ENCODE peak calls at places on chromosomes 12 and 14, in four cellular contexts. W is mesendoderm, M is mesenchymal stem cell, Y is IMR-90. K is an unnamed sample.
A peak's percentile ranks its signal among the peaks of the same experiment; 100 is the strongest.

GRCh38 chr12:96425321-96425720 is 25.1 kb upstream of the CDK17 start:
- DNase-seq in W (no peak), M (peak; percentile 85), Y (peak; percentile 97), K (no peak)

GRCh38 chr12:64029013-64029857 is 184.7 kb downstream of the SRGAP1 start:
- DNase-seq in W (peak; percentile 70), M (no peak), Y (peak; percentile 52), K (no peak)

GRCh38 chr14:91170504-91171121 is 56.7 kb downstream of the DGLUCY start:
- DNase-seq in W (no peak), M (no peak), Y (peak; percentile 25), K (no peak)

GRCh38 chr12:14843425-14843887 is at the start of gene ART4:
- DNase-seq in W (peak; percentile 38), M (no peak), Y (no peak), K (no peak)

GRCh38 chr12:7162691-7163114 is 26.8 kb upstream of the PEX5 start:
- DNase-seq in W (peak; percentile 79), M (peak; percentile 8), Y (no peak), K (no peak)

GRCh38 chr14:99137913-99138571 is 134.0 kb downstream of the BCL11B start:
- DNase-seq in W (peak; percentile 66), M (no peak), Y (no peak), K (no peak)

GRCh38 chr12:130529781-130530180 is 186.3 kb downstream of the RIMBP2 start:
- DNase-seq in W (no peak), M (no peak), Y (no peak), K (no peak)

GRCh38 chr12:104526320-104526719 is 69.6 kb downstream of the CHST11 start:
- DNase-seq in W (peak; percentile 92), M (peak; percentile 26), Y (no peak), K (no peak)

GRCh38 chr12:113611652-113612051 is 140.0 kb upstream of the LHX5 start:
- DNase-seq in W (no peak), M (no peak), Y (no peak), K (no peak)

GRCh38 chr12:46627686-46628085 is 198.1 kb downstream of the SLC38A4 start:
- DNase-seq in W (peak; percentile 61), M (no peak), Y (peak; percentile 61), K (no peak)

GRCh38 chr14:24327303-24327702 is 7.6 kb downstream of the ADCY4 start:
- DNase-seq in W (no peak), M (no peak), Y (no peak), K (no peak)
- H4K8ac ChIP-seq in W (no peak overlapping the region), M (no peak overlapping the region), Y (no peak overlapping the region), K (peak overlapping the region; percentile 58)

GRCh38 chr12:58576071-58576470 is 344.2 kb downstream of the LRIG3 start:
- DNase-seq in W (no peak), M (no peak), Y (peak; percentile 7), K (no peak)

GRCh38 chr12:58583956-58584355 is 336.3 kb downstream of the LRIG3 start:
- DNase-seq in W (no peak), M (peak; percentile 32), Y (no peak), K (no peak)

GRCh38 chr12:58576965-58577364 is 343.3 kb downstream of the LRIG3 start:
- DNase-seq in W (no peak), M (no peak), Y (no peak), K (no peak)

GRCh38 chr12:58583541-58583940 is 336.8 kb downstream of the LRIG3 start:
- DNase-seq in W (no peak), M (peak; percentile 57), Y (peak; percentile 19), K (peak; percentile 20)

GRCh38 chr12:58580095-58580494 is 340.2 kb downstream of the LRIG3 start:
- DNase-seq in W (no peak), M (no peak), Y (peak; percentile 25), K (no peak)
- H3K4me2 ChIP-seq in W (no peak overlapping the region), M (no peak overlapping the region), Y (no peak overlapping the region), K (no peak overlapping the region)

GRCh38 chr12:68978678-68979077 is 45.7 kb upstream of the CPM start:
- DNase-seq in W (no peak), M (no peak), Y (no peak), K (no peak)

GRCh38 chr12:68975811-68976210 is 42.8 kb upstream of the CPM start:
- DNase-seq in W (no peak), M (no peak), Y (no peak), K (no peak)

GRCh38 chr12:68977909-68978610 is 45.1 kb upstream of the CPM start:
- DNase-seq in W (no peak), M (no peak), Y (no peak), K (no peak)

GRCh38 chr12:68977335-68977734 is 44.4 kb upstream of the CPM start:
- DNase-seq in W (no peak), M (no peak), Y (no peak), K (no peak)

DNA sequence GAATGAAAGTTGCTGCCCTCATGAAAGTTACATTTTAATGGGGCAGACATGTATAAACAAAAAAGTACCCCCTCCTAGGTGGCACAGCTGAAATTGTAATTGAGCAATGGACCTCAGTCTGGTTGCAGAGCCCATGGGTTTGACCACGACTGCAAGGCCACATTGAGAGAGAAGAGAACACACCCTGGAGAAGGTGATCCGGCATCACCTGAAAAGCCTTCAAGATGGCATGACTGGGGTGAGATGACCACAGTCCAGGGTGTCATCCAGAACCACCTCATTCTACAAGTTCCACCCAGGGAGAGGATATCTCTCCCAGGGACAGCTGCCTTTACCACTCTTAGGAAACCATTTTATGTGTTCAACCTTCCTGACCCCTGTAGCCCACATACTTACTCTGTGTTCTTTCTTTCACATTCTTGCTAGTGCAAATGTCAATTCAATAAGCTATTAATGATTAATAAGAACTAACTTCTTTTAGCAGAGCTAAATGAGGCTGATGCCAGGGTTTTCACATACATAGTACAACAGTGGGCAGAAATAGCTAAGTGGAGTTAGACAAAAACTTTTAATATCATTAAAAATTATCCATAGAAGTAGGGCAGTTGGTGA is 43.4 kb upstream of the CPM start:
- DNase-seq in W (no peak), M (no peak), Y (no peak), K (no peak)
- H3K4ac ChIP-seq in W (no peak overlapping the region), M (no peak overlapping the region), Y (no peak overlapping the region), K (no peak overlapping the region)

GRCh38 chr14:67360469-67361206 is 510 bp downstream of the EIF2S1 start:
- DNase-seq in W (no peak), M (no peak), Y (no peak), K (no peak)

GRCh38 chr14:67359775-67360468 is at the start of the genes ATP6V1D and EIF2S1:
- DNase-seq in W (peak; percentile 100), M (peak; percentile 100), Y (peak; percentile 99), K (peak; percentile 99)

GRCh38 chr14:67358914-67359313 is 690 bp downstream of the ATP6V1D start:
- DNase-seq in W (peak; percentile 62), M (peak; percentile 15), Y (no peak), K (peak; percentile 6)

GRCh38 chr14:67357583-67358354 is 1.8 kb downstream of the ATP6V1D start:
- DNase-seq in W (peak; percentile 18), M (peak; percentile 38), Y (peak; percentile 30), K (no peak)

GRCh38 chr14:67359319-67359774 is 257 bp downstream of the ATP6V1D start:
- DNase-seq in W (peak; percentile 66), M (peak; percentile 76), Y (peak; percentile 63), K (no peak)
- H4K8ac ChIP-seq in W (no peak overlapping the region), M (peak overlapping the region; percentile 72), Y (peak overlapping the region; percentile 83), K (no peak overlapping the region)

GRCh38 chr12:44313188-44313587 is 477.3 kb downstream of the TMEM117 start:
- DNase-seq in W (no peak), M (no peak), Y (no peak), K (no peak)

GRCh38 chr12:44307506-44308168 is 471.8 kb downstream of the TMEM117 start:
- DNase-seq in W (no peak), M (no peak), Y (no peak), K (no peak)
- H3K4me2 ChIP-seq in W (no peak overlapping the region), M (no peak overlapping the region), Y (no peak overlapping the region), K (no peak overlapping the region)

DNA sequence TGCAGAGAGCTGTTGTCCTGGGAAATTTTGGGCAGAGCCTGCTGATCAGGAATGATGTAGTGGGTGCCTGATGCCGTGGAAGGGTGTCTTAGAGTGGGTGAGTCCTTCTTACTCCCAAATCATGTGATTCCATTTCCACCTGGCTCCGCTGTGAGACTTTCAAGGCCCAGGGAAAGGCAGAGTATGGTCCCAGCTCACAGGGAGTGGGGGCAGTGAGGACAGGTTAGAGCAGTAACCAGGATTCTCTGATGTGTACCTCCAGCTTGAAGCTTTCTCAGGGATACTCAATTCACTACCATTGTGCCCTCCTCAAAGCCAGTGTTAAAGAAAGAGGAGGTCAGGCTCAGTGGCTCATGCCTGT is 12.9 kb upstream of the IQSEC3 start:
- DNase-seq in W (no peak), M (no peak), Y (no peak), K (no peak)
- H3K4ac ChIP-seq in W (no peak overlapping the region), M (no peak overlapping the region), Y (no peak overlapping the region), K (no peak overlapping the region)

GRCh38 chr14:34501004-34501580 is 38.4 kb downstream of the EAPP start:
- DNase-seq in W (no peak), M (no peak), Y (no peak), K (no peak)
- H4K8ac ChIP-seq in W (no peak overlapping the region), M (no peak overlapping the region), Y (no peak overlapping the region), K (no peak overlapping the region)

GRCh38 chr14:69579476-69579875 is 4.8 kb upstream of the CCDC177 start:
- DNase-seq in W (no peak), M (no peak), Y (no peak), K (no peak)
- H3K4me2 ChIP-seq in W (no peak overlapping the region), M (peak overlapping the region; percentile 22), Y (no peak overlapping the region), K (no peak overlapping the region)

GRCh38 chr14:104296388-104297312 is 158.3 kb downstream of the KIF26A start:
- DNase-seq in W (no peak), M (no peak), Y (no peak), K (no peak)
- H3K4ac ChIP-seq in W (no peak overlapping the region), M (no peak overlapping the region), Y (no peak overlapping the region), K (no peak overlapping the region)

GRCh38 chr14:63766616-63767015 is 38.8 kb upstream of the SGPP1 start:
- DNase-seq in W (no peak), M (no peak), Y (no peak), K (peak; percentile 11)
- H4K8ac ChIP-seq in W (no peak overlapping the region), M (no peak overlapping the region), Y (no peak overlapping the region), K (no peak overlapping the region)